ENCODE peak calls at places on chromosome 11, in seven cellular contexts. O is coronary artery; Q is OCI-LY7; H is CD8-positive, alpha-beta memory T cell; J is AG04449; D is NCI-H510A treated with DMSO at 0.1 percent for 48 hours; M is activated CD8-positive, alpha-beta memory T cell treated with anti-CD3 and anti-CD28 coated beads, Interleukin-2, amount 50 U/mL, for 48 hours. E is an unnamed sample.

GRCh38 chr11:99234534-99234933 is 213.8 kb downstream of the CNTN5 start:
- DNase-seq in M (no peak), O (no peak), J (no peak), H (no peak), D (no peak), Q (no peak), E (no peak)

GRCh38 chr11:119505861-119506260 is 82.9 kb upstream of the THY1 start:
- DNase-seq in H (no peak), M (no peak), O (no peak), J (no peak), Q (no peak), D (no peak), E (no peak)

GRCh38 chr11:130648601-130649000 is 200.2 kb downstream of the ADAMTS15 start:
- DNase-seq in H (no peak), M (no peak), O (peak), Q (no peak), J (no peak), D (no peak), E (no peak)

GRCh38 chr11:36354221-36355003 is 58.3 kb downstream of the PRR5L start:
- DNase-seq in M (no peak), Q (no peak), H (no peak), O (no peak), D (no peak), J (peak), E (no peak)

GRCh38 chr11:120011836-120012235 is 126.1 kb downstream of the TRIM29 start:
- DNase-seq in O (no peak), M (no peak), Q (no peak), D (no peak), J (no peak), H (no peak), E (no peak)

GRCh38 chr11:46560300-46561025 is 33.4 kb downstream of the AMBRA1 start:
- DNase-seq in M (no peak), Q (peak), H (no peak), J (no peak), D (no peak), O (no peak), E (no peak)

GRCh38 chr11:29913352-29913751 is 103.5 kb downstream of the KCNA4 start:
- DNase-seq in J (no peak), D (no peak), Q (no peak), M (no peak), H (no peak), O (no peak), E (no peak)

GRCh38 chr11:63490551-63491239 is at the start of gene PLAAT5:
- DNase-seq in M (no peak), H (no peak), D (no peak), Q (no peak), J (no peak), O (no peak), E (no peak)

GRCh38 chr11:34337016-34337415 is 20.8 kb downstream of the ABTB2 start:
- DNase-seq in Q (no peak), J (no peak), O (no peak), D (peak), M (no peak), H (no peak), E (no peak)

GRCh38 chr11:8271106-8271886 is 7.6 kb upstream of the LMO1 start:
- DNase-seq in M (peak), O (no peak), J (no peak), Q (no peak), D (no peak), H (no peak), E (peak)

GRCh38 chr11:44621140-44621681 is 55.7 kb downstream of the CD82 start:
- DNase-seq in Q (peak), J (no peak), D (peak), M (peak), O (peak), H (peak), E (peak)

GRCh38 chr11:31987118-31988005 is 103.5 kb upstream of the RCN1 start:
- DNase-seq in M (no peak), Q (no peak), H (no peak), J (no peak), D (no peak), O (no peak), E (no peak)

GRCh38 chr11:48103621-48104561 is 112.7 kb upstream of the OR4B1 start:
- DNase-seq in O (peak), J (no peak), D (no peak), H (no peak), Q (no peak), M (no peak), E (no peak)

GRCh38 chr11:8652140-8652539 is 30.3 kb downstream of the TRIM66 start:
- DNase-seq in J (peak), O (no peak), M (no peak), Q (no peak), H (no peak), D (no peak), E (no peak)

GRCh38 chr11:13207270-13207664 is 70.3 kb upstream of the BMAL1 start:
- DNase-seq in Q (no peak), O (no peak), J (no peak), M (no peak), H (no peak), D (no peak), E (no peak)

E was measured in mesenteric fat pad.